ENCODE peak calls at places on chromosomes 4 and X, in ten cellular contexts. X, Y, S, Q, I, E, M, U, H and R are unnamed samples.

GRCh38 chr4:98261291-98262271 is at the start of gene RAP1GDS1:
- DNase-seq in M (peak; percentile 39), S (peak; percentile 50), U (peak; percentile 37), Y (no peak), X (peak; percentile 38), H (peak; percentile 13), Q (no peak), I (peak; percentile 71), E (peak; percentile 78), R (peak; percentile 41)

GRCh38 chr4:152635876-152636275 is 43.9 kb downstream of the TMEM154 start:
- DNase-seq in X (no peak), Y (no peak), E (no peak), Q (no peak), U (no peak), S (no peak), M (no peak), I (no peak), H (no peak), R (no peak)

GRCh38 chr4:101014417-101014816 is 332.9 kb downstream of the PPP3CA start:
- DNase-seq in E (no peak), I (no peak), M (no peak), H (no peak), Y (no peak), Q (no peak), X (no peak), S (no peak), U (no peak), R (no peak)

GRCh38 chr4:168574581-168575295 is 77.9 kb downstream of the PALLD start:
- DNase-seq in X (no peak), Q (no peak), U (no peak), S (no peak), H (no peak), M (no peak), E (no peak), I (peak; percentile 57), Y (no peak), R (no peak)

GRCh38 chr4:151674804-151675290 is 86.0 kb downstream of the GATB start:
- DNase-seq in U (no peak), E (peak; percentile 79), M (peak; percentile 70), I (no peak), X (peak; percentile 64), Y (peak; percentile 80), H (no peak), Q (peak; percentile 43), S (peak; percentile 65), R (peak; percentile 56)

GRCh38 chr4:154390324-154390723 is 101.3 kb downstream of the DCHS2 start:
- DNase-seq in I (no peak), Q (no peak), X (no peak), U (no peak), M (no peak), S (no peak), H (no peak), Y (no peak), E (no peak), R (no peak)

GRCh38 chr4:26323807-26324206 is 3.0 kb downstream of the RBPJ start:
- DNase-seq in S (no peak), U (no peak), X (no peak), M (no peak), Y (no peak), I (peak; percentile 68), E (no peak), H (no peak), Q (no peak), R (no peak)

GRCh38 chrX:103610282-103610681 is 2.5 kb downstream of the TCEAL3 start:
- DNase-seq in Y (no peak), I (no peak), S (no peak), M (no peak), U (no peak), Q (no peak), E (no peak), H (no peak), X (no peak), R (no peak)

GRCh38 chrX:130834830-130835229 is 68.2 kb downstream of the ENOX2 start:
- DNase-seq in Q (no peak), H (no peak), X (no peak), Y (no peak), U (no peak), M (no peak), S (no peak), I (no peak), E (no peak), R (no peak)

DNA sequence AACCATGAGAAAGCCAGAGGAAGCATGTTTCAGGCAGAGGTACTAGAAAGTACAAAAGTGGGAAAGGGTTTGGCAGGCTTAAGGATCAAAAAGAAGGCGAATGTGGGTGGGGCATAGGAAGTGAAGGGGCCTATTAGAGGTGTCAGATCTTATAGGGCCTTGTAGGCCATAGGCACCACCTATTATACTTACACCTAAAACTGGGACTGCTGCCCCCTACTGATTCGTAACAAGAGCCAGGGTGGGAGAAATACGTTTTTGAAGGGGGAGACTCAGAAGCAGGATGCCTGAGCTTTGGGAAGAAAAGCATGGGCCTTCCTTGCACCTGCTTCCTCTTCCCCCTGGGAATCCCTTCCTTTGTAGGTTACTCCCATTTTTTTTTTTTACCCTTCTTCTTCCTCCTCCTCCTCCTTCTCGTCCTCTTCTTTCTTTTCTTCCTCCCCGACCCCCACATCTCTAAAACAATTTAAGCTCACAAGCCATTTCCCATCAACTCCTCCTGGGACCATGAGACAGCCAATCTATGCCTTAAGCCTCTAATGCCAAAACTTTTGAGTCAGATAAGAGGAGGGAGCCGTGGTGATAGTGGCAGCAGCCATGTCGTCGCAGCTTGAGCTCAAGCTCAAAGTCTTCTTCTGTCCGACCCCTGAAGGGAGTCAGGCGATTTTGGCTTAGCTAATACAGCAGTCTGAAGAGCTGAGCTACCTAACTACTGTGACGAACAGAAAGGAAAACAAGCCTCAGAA is 40.8 kb upstream of the GPC3 start:
- DNase-seq in Q (no peak), M (no peak), Y (no peak), E (no peak), U (no peak), I (no peak), X (no peak), H (no peak), S (no peak), R (no peak)
- H3K4me3 ChIP-seq in Q (peak overlapping the region; percentile 1), M (no peak overlapping the region), Y (no peak overlapping the region), E (no peak overlapping the region), U (peak overlapping the region; percentile 7), I (no peak overlapping the region), X (no peak overlapping the region), H (no peak overlapping the region), S (no peak overlapping the region), R (no peak overlapping the region)

DNA sequence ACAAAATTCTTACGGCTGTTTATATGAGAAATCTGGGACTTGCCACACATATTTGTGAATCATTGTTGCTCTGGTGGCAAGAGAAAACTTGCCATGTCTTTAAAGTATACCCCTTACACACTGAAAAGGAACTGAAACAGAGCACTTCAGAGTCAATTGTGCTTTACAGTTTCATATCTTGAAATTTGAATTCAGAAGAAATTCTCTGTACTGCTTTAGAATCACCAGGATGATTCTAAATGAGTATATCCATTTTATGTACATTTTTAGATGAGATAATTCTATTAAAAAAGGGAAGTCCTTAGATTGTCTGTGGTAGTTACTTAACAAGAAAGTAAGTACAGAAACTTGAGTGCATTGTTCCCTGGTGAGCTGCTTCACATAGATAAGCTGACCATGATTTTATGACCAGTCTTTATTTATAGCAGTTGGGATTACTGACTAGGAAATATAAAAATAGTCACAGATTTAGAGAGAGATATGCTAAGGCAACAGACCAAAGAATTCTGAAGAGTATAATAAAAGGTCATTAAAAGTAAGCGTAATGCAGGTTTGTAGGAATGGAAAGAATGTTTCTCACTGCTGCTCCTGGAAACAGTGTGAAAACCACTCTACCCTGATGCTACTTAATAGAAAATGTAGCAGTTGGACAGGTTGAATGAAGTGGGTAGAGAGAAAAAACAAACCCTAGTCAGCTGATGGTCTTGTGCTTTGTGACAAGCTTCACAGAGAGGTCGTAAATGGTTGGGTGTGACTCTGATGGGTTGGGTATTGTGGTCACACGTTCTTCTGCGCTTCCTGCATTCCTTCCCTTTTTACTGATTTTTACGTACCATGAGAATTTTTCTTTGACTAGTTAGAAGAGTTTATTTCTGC is 41.0 kb downstream of the FNIP2 start:
- DNase-seq in Y (no peak), Q (no peak), I (peak; percentile 90), X (no peak), U (no peak), S (no peak), E (no peak), M (no peak), H (no peak), R (peak; percentile 43)
- TF ChIP-seq POLR2A in Y (no peak), Q (no peak), I (no peak), X (no peak), U (no peak), S (no peak), E (no peak), M (no peak), H (no peak), R (no peak)

DNA sequence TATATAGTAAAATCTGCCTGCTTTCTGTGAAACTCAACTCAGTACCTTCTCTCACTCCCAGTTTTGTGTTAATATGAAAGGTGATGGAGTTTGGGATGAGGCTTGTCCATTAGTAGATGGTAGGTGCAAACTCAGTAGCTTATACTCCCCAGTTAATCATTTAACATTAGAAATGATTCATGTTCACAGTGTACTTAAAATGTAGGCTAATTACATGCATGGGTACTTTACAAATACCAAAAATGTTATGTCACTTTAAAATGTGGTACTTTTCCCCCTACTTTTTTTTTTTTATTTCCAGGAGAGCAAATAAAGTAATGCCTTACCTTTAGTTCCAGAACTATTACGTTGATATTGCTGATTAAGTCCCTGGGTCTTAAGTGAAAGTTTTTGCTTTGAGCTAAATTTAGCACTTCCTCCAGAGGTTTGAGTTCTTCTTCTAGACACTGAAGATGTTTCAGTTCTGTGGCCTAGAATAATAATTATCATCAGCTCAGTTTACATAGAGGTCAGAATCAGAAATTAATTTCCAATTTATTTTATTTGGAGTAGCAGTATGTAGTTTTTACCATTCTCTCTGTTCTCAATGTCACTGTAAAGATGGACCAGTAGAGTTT is 3.0 kb downstream of the IL2 start:
- DNase-seq in U (no peak), X (no peak), I (no peak), S (no peak), H (no peak), Y (no peak), E (no peak), M (no peak), Q (no peak), R (no peak)
- H3K27ac ChIP-seq in U (no peak overlapping the region), X (no peak overlapping the region), I (no peak overlapping the region), S (no peak overlapping the region), H (no peak overlapping the region), Y (no peak overlapping the region), E (no peak overlapping the region), M (no peak overlapping the region), Q (no peak overlapping the region), R (no peak overlapping the region)

GRCh38 chrX:71912156-71912555 is 1.5 kb downstream of the NHSL2 start:
- DNase-seq in H (no peak), X (no peak), Q (no peak), E (no peak), U (no peak), Y (no peak), S (no peak), M (no peak), I (no peak), R (no peak)

GRCh38 chrX:71911731-71912050 is 1.0 kb downstream of the NHSL2 start:
- DNase-seq in S (peak; percentile 17), I (no peak), Q (no peak), X (peak; percentile 19), H (no peak), E (peak; percentile 69), Y (peak; percentile 38), M (no peak), U (no peak), R (peak; percentile 8)

GRCh38 chrX:71909956-71910355 is 689 bp upstream of the NHSL2 start:
- DNase-seq in X (peak; percentile 32), I (no peak), S (no peak), Y (no peak), M (no peak), Q (no peak), E (peak; percentile 79), U (no peak), H (peak; percentile 32), R (no peak)

GRCh38 chrX:71911023-71911730 is 532 bp downstream of the NHSL2 start:
- DNase-seq in E (peak; percentile 67), H (no peak), S (peak; percentile 34), I (no peak), Q (no peak), U (no peak), Y (peak; percentile 38), M (no peak), X (peak; percentile 23), R (peak; percentile 9)

GRCh38 chrX:71910526-71911022 is at the start of gene NHSL2:
- DNase-seq in M (no peak), S (peak; percentile 6), Y (no peak), X (peak; percentile 27), H (no peak), E (peak; percentile 72), U (no peak), Q (no peak), I (peak; percentile 6), R (no peak)
- H3K4me3 ChIP-seq in M (peak within 1 kb of the TSS; percentile 53), S (no peak within 1 kb of the TSS), Y (peak within 1 kb of the TSS; percentile 26), X (peak within 1 kb of the TSS; percentile 47), H (peak within 1 kb of the TSS; percentile 23), E (peak within 1 kb of the TSS; percentile 59), U (peak within 1 kb of the TSS; percentile 48), Q (peak within 1 kb of the TSS; percentile 60), I (peak within 1 kb of the TSS; percentile 1), R (peak within 1 kb of the TSS; percentile 22)